ENCODE peak calls at places on chromosomes 7 and 10, in four cellular contexts. One of them, this sample, is unnamed.

GRCh38 chr7:45180084-45180986 is 22.7 kb downstream of the RAMP3 start:
- DNase-seq in K562: no peak
- DNase-seq in GM12878: no peak
- DNase-seq in GM12891: no peak
- DNase-seq in this sample: no peak

GRCh38 chr7:45140827-45141226 is 16.8 kb upstream of the RAMP3 start:
- DNase-seq in GM12891: no peak
- DNase-seq in K562: no peak
- DNase-seq in GM12878: peak
- DNase-seq in this sample: peak

GRCh38 chr10:46555366-46555712 is 1.1 kb downstream of the GPRIN2 start:
- DNase-seq in K562: no peak
- DNase-seq in GM12891: no peak
- DNase-seq in GM12878: no peak
- DNase-seq in this sample: no peak

GRCh38 chr7:31864646-31865045 is 177.6 kb downstream of the PPP1R17 start:
- DNase-seq in GM12891: no peak
- DNase-seq in GM12878: no peak
- DNase-seq in K562: no peak
- DNase-seq in this sample: no peak

GRCh38 chr10:42972946-42973345 is 103.9 kb upstream of the RET start:
- DNase-seq in GM12878: no peak
- DNase-seq in GM12891: no peak
- DNase-seq in K562: no peak
- DNase-seq in this sample: peak

GRCh38 chr10:127408733-127409132 is 140.4 kb upstream of the NPS start:
- DNase-seq in K562: no peak
- DNase-seq in GM12878: no peak
- DNase-seq in GM12891: no peak
- DNase-seq in this sample: no peak

GRCh38 chr10:48429309-48429708 is 122.8 kb downstream of the MAPK8 start:
- DNase-seq in GM12891: no peak
- DNase-seq in K562: no peak
- DNase-seq in GM12878: no peak
- DNase-seq in this sample: no peak

GRCh38 chr7:132575987-132576722 is at the start of gene PLXNA4:
- DNase-seq in GM12891: no peak
- DNase-seq in K562: no peak
- DNase-seq in GM12878: no peak
- DNase-seq in this sample: no peak

GRCh38 chr7:29877196-29877595 is 70.9 kb downstream of the WIPF3 start:
- DNase-seq in GM12878: no peak
- DNase-seq in GM12891: no peak
- DNase-seq in K562: no peak
- DNase-seq in this sample: no peak

GRCh38 chr7:117381357-117381756 is 45.9 kb downstream of the ASZ1 start:
- DNase-seq in GM12878: no peak
- DNase-seq in K562: no peak
- DNase-seq in GM12891: no peak
- DNase-seq in this sample: no peak

GRCh38 chr7:26083113-26083512 is 68.9 kb upstream of the NFE2L3 start:
- DNase-seq in K562: no peak
- DNase-seq in GM12878: no peak
- DNase-seq in GM12891: no peak
- DNase-seq in this sample: no peak

GRCh38 chr7:34128762-34129161 is 223.4 kb downstream of the BMPER start:
- DNase-seq in GM12891: no peak
- DNase-seq in K562: no peak
- DNase-seq in GM12878: no peak
- DNase-seq in this sample: no peak

GRCh38 chr7:123096434-123096833 is 100.9 kb upstream of the TAS2R16 start:
- DNase-seq in GM12891: no peak
- DNase-seq in GM12878: no peak
- DNase-seq in K562: no peak
- DNase-seq in this sample: no peak

GRCh38 chr7:30983914-30984247 is 20.1 kb downstream of the GHRHR start:
- DNase-seq in K562: no peak
- DNase-seq in GM12891: no peak
- DNase-seq in GM12878: no peak
- DNase-seq in this sample: no peak

GRCh38 chr10:1938317-1938716 is 201.0 kb upstream of the ADARB2 start:
- DNase-seq in GM12891: no peak
- DNase-seq in K562: no peak
- DNase-seq in GM12878: no peak
- DNase-seq in this sample: no peak

GRCh38 chr10:126844406-126844805 is 60.8 kb upstream of the DOCK1 start:
- DNase-seq in K562: no peak
- DNase-seq in GM12878: no peak
- DNase-seq in GM12891: no peak
- DNase-seq in this sample: no peak

GRCh38 chr7:6425948-6426347 is 21.8 kb downstream of the DAGLB start:
- DNase-seq in GM12891: no peak
- DNase-seq in GM12878: no peak
- DNase-seq in K562: no peak
- DNase-seq in this sample: no peak

GRCh38 chr10:124523886-124524285 is 62.3 kb downstream of the LHPP start:
- DNase-seq in GM12891: no peak
- DNase-seq in K562: no peak
- DNase-seq in GM12878: no peak
- DNase-seq in this sample: no peak

GRCh38 chr7:12067156-12067831 is 143.8 kb upstream of the TMEM106B start:
- DNase-seq in K562: peak
- DNase-seq in GM12878: peak
- DNase-seq in GM12891: no peak
- DNase-seq in this sample: peak

GRCh38 chr7:1922071-1922869 is 252.2 kb downstream of the ELFN1 start:
- DNase-seq in K562: no peak
- DNase-seq in GM12878: no peak
- DNase-seq in GM12891: no peak
- DNase-seq in this sample: peak

GRCh38 chr10:15072358-15072757 is 16.2 kb downstream of the ACBD7 start:
- DNase-seq in GM12891: no peak
- DNase-seq in K562: no peak
- DNase-seq in GM12878: no peak
- DNase-seq in this sample: no peak

GRCh38 chr7:36469236-36469635 is 79.6 kb downstream of the ANLN start:
- DNase-seq in K562: no peak
- DNase-seq in GM12878: no peak
- DNase-seq in GM12891: no peak
- DNase-seq in this sample: no peak

GRCh38 chr10:63221950-63222349 is 88.8 kb downstream of the NRBF2 start:
- DNase-seq in GM12891: no peak
- DNase-seq in GM12878: no peak
- DNase-seq in K562: no peak
- DNase-seq in this sample: no peak

GRCh38 chr10:71880425-71881306 is 29.6 kb upstream of the PSAP start:
- DNase-seq in GM12891: no peak
- DNase-seq in GM12878: no peak
- DNase-seq in K562: no peak
- DNase-seq in this sample: no peak

GRCh38 chr10:74114041-74114448 is 36.6 kb downstream of the AP3M1 start:
- DNase-seq in K562: no peak
- DNase-seq in GM12891: no peak
- DNase-seq in GM12878: no peak
- DNase-seq in this sample: no peak

GRCh38 chr10:7168414-7168813 is 242.4 kb downstream of the SFMBT2 start:
- DNase-seq in GM12891: no peak
- DNase-seq in GM12878: no peak
- DNase-seq in K562: peak
- DNase-seq in this sample: no peak

GRCh38 chr10:79430506-79430905 is 14.9 kb downstream of the ZCCHC24 start:
- DNase-seq in GM12878: no peak
- DNase-seq in K562: no peak
- DNase-seq in GM12891: no peak
- DNase-seq in this sample: no peak
- TF ChIP-seq SPI1 in GM12878: no peak
- TF ChIP-seq SPI1 in K562: no peak
- TF ChIP-seq SPI1 in GM12891: no peak
- TF ChIP-seq SPI1 in this sample: no peak

GRCh38 chr10:26449726-26450125 is 11.6 kb downstream of the APBB1IP start:
- DNase-seq in K562: no peak
- DNase-seq in GM12878: no peak
- DNase-seq in GM12891: no peak
- DNase-seq in this sample: no peak

GRCh38 chr10:26448292-26448691 is 10.2 kb downstream of the APBB1IP start:
- DNase-seq in K562: no peak
- DNase-seq in GM12891: no peak
- DNase-seq in GM12878: no peak
- DNase-seq in this sample: no peak

GRCh38 chr10:26451903-26452302 is 13.8 kb downstream of the APBB1IP start:
- DNase-seq in GM12891: no peak
- DNase-seq in GM12878: no peak
- DNase-seq in K562: no peak
- DNase-seq in this sample: no peak

GRCh38 chr10:26446258-26446657 is 8.1 kb downstream of the APBB1IP start:
- DNase-seq in K562: no peak
- DNase-seq in GM12891: no peak
- DNase-seq in GM12878: no peak
- DNase-seq in this sample: no peak

DNA sequence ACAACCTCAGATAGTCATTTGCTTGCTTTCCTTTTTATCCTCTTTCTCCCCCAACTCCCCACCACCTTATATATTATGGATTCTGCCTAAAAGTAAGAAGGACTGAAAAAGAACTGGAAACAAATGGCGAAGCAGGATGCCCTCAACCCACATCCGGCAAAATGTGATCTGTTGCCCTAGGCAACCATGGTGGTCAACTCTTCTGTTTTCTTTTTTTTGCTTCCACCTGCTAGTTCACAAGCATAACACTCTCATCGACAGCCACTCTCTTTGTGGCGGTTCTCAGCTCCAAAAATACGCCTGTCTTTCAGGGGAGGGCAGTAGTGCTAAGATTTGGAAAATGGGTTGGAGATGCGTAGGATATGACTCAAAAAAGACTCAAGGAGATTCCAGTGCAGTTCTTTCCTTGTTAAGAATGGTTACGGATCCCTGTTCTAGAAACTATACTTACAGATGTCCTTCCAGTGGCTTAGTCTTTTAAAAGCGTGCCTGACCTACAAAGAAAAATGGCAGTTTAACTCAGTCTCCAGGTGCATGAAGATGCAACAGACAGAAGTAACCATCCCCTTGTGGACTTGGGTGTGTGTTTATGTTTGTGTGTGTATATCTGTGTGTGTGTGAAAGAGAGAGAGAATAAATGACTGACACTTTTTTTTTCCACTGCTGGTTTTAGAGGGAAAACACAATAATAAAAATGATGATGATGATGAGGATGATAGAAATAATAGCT is 10.7 kb downstream of the APBB1IP start:
- DNase-seq in GM12891: no peak
- DNase-seq in K562: no peak
- DNase-seq in GM12878: peak
- DNase-seq in this sample: no peak
- TF ChIP-seq SPI1 in GM12891: no peak
- TF ChIP-seq SPI1 in K562: no peak
- TF ChIP-seq SPI1 in GM12878: no peak
- TF ChIP-seq SPI1 in this sample: no peak

GRCh38 chr10:17713758-17714157 is 38.2 kb upstream of the TMEM236 start:
- DNase-seq in K562: no peak
- DNase-seq in GM12891: no peak
- DNase-seq in GM12878: no peak
- DNase-seq in this sample: no peak
- TF ChIP-seq SPI1 in K562: no peak
- TF ChIP-seq SPI1 in GM12891: no peak
- TF ChIP-seq SPI1 in GM12878: no peak
- TF ChIP-seq SPI1 in this sample: no peak

GRCh38 chr7:92517626-92518025 is 10.7 kb downstream of the PEX1 start:
- DNase-seq in GM12891: no peak
- DNase-seq in GM12878: no peak
- DNase-seq in K562: no peak
- DNase-seq in this sample: no peak

GRCh38 chr7:92523110-92523509 is 5.2 kb downstream of the PEX1 start:
- DNase-seq in GM12878: no peak
- DNase-seq in K562: no peak
- DNase-seq in GM12891: no peak
- DNase-seq in this sample: no peak

GRCh38 chr7:92520024-92520423 is 8.3 kb downstream of the PEX1 start:
- DNase-seq in GM12878: no peak
- DNase-seq in GM12891: no peak
- DNase-seq in K562: no peak
- DNase-seq in this sample: peak
- TF ChIP-seq SPI1 in GM12878: no peak
- TF ChIP-seq SPI1 in GM12891: no peak
- TF ChIP-seq SPI1 in K562: no peak
- TF ChIP-seq SPI1 in this sample: peak

GRCh38 chr10:87661861-87662785 is 2.4 kb downstream of the PAPSS2 start:
- DNase-seq in GM12878: no peak
- DNase-seq in K562: no peak
- DNase-seq in GM12891: no peak
- DNase-seq in this sample: no peak
- TF ChIP-seq SPI1 in GM12878: no peak
- TF ChIP-seq SPI1 in K562: no peak
- TF ChIP-seq SPI1 in GM12891: no peak
- TF ChIP-seq SPI1 in this sample: no peak

GRCh38 chr10:79310217-79310865 is 36.9 kb upstream of the PPIF start:
- DNase-seq in GM12891: no peak
- DNase-seq in K562: no peak
- DNase-seq in GM12878: no peak
- DNase-seq in this sample: no peak
- TF ChIP-seq SPI1 in GM12891: no peak
- TF ChIP-seq SPI1 in K562: no peak
- TF ChIP-seq SPI1 in GM12878: no peak
- TF ChIP-seq SPI1 in this sample: no peak

GRCh38 chr10:97319671-97320479 is 804 bp downstream of the FRAT1 start:
- DNase-seq in GM12891: no peak
- DNase-seq in GM12878: no peak
- DNase-seq in K562: peak
- DNase-seq in this sample: peak

GRCh38 chr10:97320480-97321031 is 1.5 kb downstream of the FRAT1 start:
- DNase-seq in K562: no peak
- DNase-seq in GM12891: no peak
- DNase-seq in GM12878: no peak
- DNase-seq in this sample: no peak

GRCh38 chr10:97321807-97322195 is 2.7 kb downstream of the FRAT1 start:
- DNase-seq in GM12878: no peak
- DNase-seq in K562: no peak
- DNase-seq in GM12891: no peak
- DNase-seq in this sample: no peak

GRCh38 chr10:97318772-97319651 is at the start of gene FRAT1:
- DNase-seq in K562: peak
- DNase-seq in GM12891: peak
- DNase-seq in GM12878: peak
- DNase-seq in this sample: peak

GRCh38 chr10:97321032-97321806 is 2.1 kb downstream of the FRAT1 start:
- DNase-seq in GM12891: no peak
- DNase-seq in GM12878: no peak
- DNase-seq in K562: no peak
- DNase-seq in this sample: no peak
- TF ChIP-seq SPI1 in GM12891: no peak
- TF ChIP-seq SPI1 in GM12878: no peak
- TF ChIP-seq SPI1 in K562: no peak
- TF ChIP-seq SPI1 in this sample: no peak

This sample was measured in HL-60.